ENCODE peak calls at places on chromosomes 7 and 10, in five cellular contexts. E, R, I, M and G are unnamed samples.

GRCh38 chr7:16745645-16746044 is 7.9 kb upstream of the TSPAN13 start:
- DNase-seq in E (no peak), I (no peak), R (no peak), M (no peak), G (no peak)

GRCh38 chr10:99172130-99172738 is 63.4 kb downstream of the HPSE2 start:
- DNase-seq in E (peak; percentile 25), R (peak; percentile 27), I (peak; percentile 42), M (peak; percentile 29), G (no peak)

GRCh38 chr7:34062341-34062740 is 157.0 kb downstream of the BMPER start:
- DNase-seq in M (no peak), R (no peak), I (no peak), E (no peak), G (no peak)

GRCh38 chr10:43202657-43203490 is 64.0 kb downstream of the RASGEF1A start:
- DNase-seq in R (no peak), I (no peak), M (no peak), E (no peak), G (peak; percentile 32)

GRCh38 chr10:4131407-4132215 is 346.6 kb upstream of the KLF6 start:
- DNase-seq in E (peak; percentile 94), I (no peak), R (no peak), M (peak; percentile 92), G (no peak)

GRCh38 chr7:7620224-7620623 is 20.3 kb upstream of the UMAD1 start:
- DNase-seq in E (no peak), M (no peak), I (no peak), R (no peak), G (no peak)

GRCh38 chr7:79340212-79340611 is 113.3 kb downstream of the MAGI2 start:
- DNase-seq in M (no peak), R (no peak), I (no peak), E (peak; percentile 64), G (no peak)

GRCh38 chr10:89793649-89794254 is 92.4 kb downstream of the KIF20B start:
- DNase-seq in E (peak; percentile 72), M (peak; percentile 70), I (peak; percentile 37), R (peak; percentile 67), G (no peak)

GRCh38 chr10:15439381-15439837 is 68.3 kb upstream of the FAM171A1 start:
- DNase-seq in R (no peak), I (peak; percentile 62), M (peak; percentile 3), E (peak; percentile 28), G (peak; percentile 44)

GRCh38 chr10:71704816-71705215 is 14.8 kb downstream of the C10orf105 start:
- DNase-seq in M (no peak), I (no peak), E (no peak), R (no peak), G (no peak)

GRCh38 chr10:112832361-112832878 is 117.6 kb upstream of the TCF7L2 start:
- DNase-seq in M (peak; percentile 28), E (peak; percentile 38), R (no peak), I (no peak), G (no peak)

GRCh38 chr7:45663167-45663921 is 89.2 kb downstream of the ADCY1 start:
- DNase-seq in R (no peak), E (peak; percentile 11), M (peak; percentile 28), I (peak; percentile 24), G (peak; percentile 6)

GRCh38 chr7:2621061-2621828 is 10.5 kb upstream of the TTYH3 start:
- DNase-seq in R (no peak), I (peak; percentile 82), M (no peak), E (peak; percentile 79), G (peak; percentile 82)

GRCh38 chr7:5476001-5476400 is 52.4 kb upstream of the TNRC18 start:
- DNase-seq in E (no peak), M (no peak), R (no peak), I (no peak), G (no peak)

GRCh38 chr7:111107576-111107975 is 16.6 kb downstream of the LRRN3 start:
- DNase-seq in E (peak; percentile 73), M (no peak), I (no peak), R (no peak), G (no peak)

GRCh38 chr10:23096814-23097549 is 1.6 kb downstream of the MSRB2 start:
- DNase-seq in I (peak; percentile 71), E (peak; percentile 90), M (no peak), R (no peak), G (no peak)

GRCh38 chr7:1640376-1641172 is 29.5 kb upstream of the ELFN1 start:
- DNase-seq in R (no peak), I (no peak), M (no peak), E (no peak), G (no peak)

GRCh38 chr10:7417103-7417623 is 6.3 kb upstream of the SFMBT2 start:
- DNase-seq in E (peak; percentile 51), R (no peak), M (peak; percentile 20), I (no peak), G (no peak)

GRCh38 chr7:149245244-149245643 is 5.8 kb downstream of the ZNF212 start:
- DNase-seq in I (no peak), R (no peak), M (peak; percentile 58), E (peak; percentile 24), G (no peak)

GRCh38 chr7:22821702-22822485 is 755 bp downstream of the TOMM7 start:
- DNase-seq in E (peak; percentile 14), I (peak; percentile 22), R (no peak), M (peak; percentile 25), G (no peak)

GRCh38 chr10:128123853-128124252 is 2.4 kb downstream of the MKI67 start:
- DNase-seq in I (no peak), E (no peak), M (no peak), R (no peak), G (no peak)

GRCh38 chr10:30857803-30858202 is 173.9 kb downstream of the ZNF438 start:
- DNase-seq in M (no peak), E (peak; percentile 92), I (peak; percentile 19), R (no peak), G (peak; percentile 70)

GRCh38 chr7:6621195-6622128 is 6.1 kb downstream of the ZNF853 start:
- DNase-seq in R (peak; percentile 4), I (no peak), E (no peak), M (no peak), G (no peak)

GRCh38 chr7:41994046-41994745 is 242.8 kb downstream of the GLI3 start:
- DNase-seq in I (no peak), R (no peak), M (no peak), E (no peak), G (no peak)

GRCh38 chr7:44112231-44112996 is 8.3 kb downstream of the AEBP1 start:
- DNase-seq in M (no peak), R (no peak), E (no peak), I (no peak), G (no peak)

GRCh38 chr7:111561659-111561908 is 708 bp downstream of the IMMP2L start:
- DNase-seq in E (peak; percentile 5), R (no peak), I (peak; percentile 4), M (no peak), G (no peak)

GRCh38 chr10:58400609-58401008 is 15.4 kb downstream of the TFAM start:
- DNase-seq in R (no peak), E (peak; percentile 37), I (no peak), M (peak; percentile 36), G (no peak)

GRCh38 chr10:103678104-103678526 is 177.3 kb downstream of the SH3PXD2A start:
- DNase-seq in I (peak; percentile 76), R (no peak), E (peak; percentile 99), M (no peak), G (peak; percentile 94)

GRCh38 chr10:77837248-77837924 is 89.2 kb downstream of the DLG5 start:
- DNase-seq in I (peak; percentile 29), E (peak; percentile 79), M (peak; percentile 66), R (peak; percentile 50), G (no peak)